ENCODE peak calls at places on chromosomes 5 and 9, in six cellular contexts. I, P, F, V, Y and M are unnamed samples.

GRCh38 chr5:31078931-31079330 is 114.6 kb upstream of the CDH6 start:
- DNase-seq in I (no peak), P (no peak), F (no peak), V (no peak), Y (no peak), M (no peak)

GRCh38 chr9:126397056-126397455 is 70.4 kb downstream of the MVB12B start:
- DNase-seq in I (no peak), P (peak), F (no peak), V (no peak), Y (no peak), M (no peak)

GRCh38 chr5:170769898-170770416 is 13.6 kb upstream of the GABRP start:
- DNase-seq in I (no peak), P (no peak), F (no peak), V (no peak), Y (no peak), M (no peak)

GRCh38 chr9:35350212-35350611 is 139.7 kb upstream of the RUSC2 start:
- DNase-seq in I (no peak), P (no peak), F (peak), V (no peak), Y (no peak), M (no peak)

GRCh38 chr9:127568618-127568970 is 43.5 kb upstream of the STXBP1 start:
- DNase-seq in I (no peak), P (no peak), F (no peak), V (peak), Y (no peak), M (no peak)

GRCh38 chr5:1764606-1764960 is 35.1 kb downstream of the MRPL36 start:
- DNase-seq in I (no peak), P (no peak), F (no peak), V (no peak), Y (no peak), M (no peak)

GRCh38 chr9:36327903-36328302 is 69.7 kb upstream of the GNE start:
- DNase-seq in I (no peak), P (no peak), F (no peak), V (no peak), Y (no peak), M (no peak)

GRCh38 chr9:107019216-107019615 is 156.2 kb downstream of the ZNF462 start:
- DNase-seq in I (no peak), P (no peak), F (no peak), V (no peak), Y (no peak), M (no peak)

GRCh38 chr5:178516836-178517235 is 73.4 kb downstream of the COL23A1 start:
- DNase-seq in I (no peak), P (no peak), F (no peak), V (no peak), Y (no peak), M (no peak)

GRCh38 chr5:96807099-96807654 is 568 bp downstream of the ERAP1 start:
- DNase-seq in I (peak), P (peak), F (peak), V (peak), Y (peak), M (no peak)

GRCh38 chr9:88236531-88237453 is 98.5 kb upstream of the SPATA31C2 start:
- DNase-seq in I (no peak), P (no peak), F (peak), V (no peak), Y (no peak), M (no peak)

GRCh38 chr9:98989036-98990000 is 45.6 kb downstream of the COL15A1 start:
- DNase-seq in I (no peak), P (no peak), F (no peak), V (no peak), Y (no peak), M (no peak)

GRCh38 chr9:123716339-123716738 is 213.6 kb downstream of the DENND1A start:
- DNase-seq in I (no peak), P (no peak), F (no peak), V (no peak), Y (no peak), M (no peak)

GRCh38 chr5:85823462-85824426 is 794.0 kb upstream of the COX7C start:
- DNase-seq in I (no peak), P (no peak), F (no peak), V (no peak), Y (no peak), M (no peak)

GRCh38 chr5:167602077-167602476 is 689.4 kb upstream of the WWC1 start:
- DNase-seq in I (no peak), P (no peak), F (no peak), V (no peak), Y (no peak), M (no peak)

GRCh38 chr5:101679816-101680215 is 616.3 kb downstream of the SLCO4C1 start:
- DNase-seq in I (no peak), P (no peak), F (no peak), V (no peak), Y (no peak), M (no peak)

GRCh38 chr5:135155616-135156214 is 121.7 kb upstream of the PITX1 start:
- DNase-seq in I (no peak), P (no peak), F (no peak), V (no peak), Y (no peak), M (no peak)